ENCODE peak calls at places on chromosomes 6 and 20, in seven cellular contexts. H is SJSA1, J is foreskin fibroblast, E is testis, I is neural progenitor cell, A is Caco-2, D is bronchial epithelial cell. B is an unnamed sample.

GRCh38 chr20:2986466-2986865 is 57.0 kb upstream of the GNRH2 start:
- DNase-seq in H (no peak), J (peak; percentile 84), E (no peak), I (no peak), A (no peak), D (peak; percentile 86), B (no peak)

GRCh38 chr6:83615025-83615999 is 93.6 kb downstream of the SNAP91 start:
- DNase-seq in H (no peak), J (peak; percentile 52), E (no peak), I (peak; percentile 71), A (no peak), D (peak; percentile 51), B (peak; percentile 31)

GRCh38 chr6:66183982-66184555 is 477.0 kb upstream of the EYS start:
- DNase-seq in H (no peak), J (peak; percentile 23), E (no peak), I (no peak), A (no peak), D (no peak), B (no peak)

GRCh38 chr6:40738551-40738950 is 151.4 kb upstream of the LRFN2 start:
- DNase-seq in H (no peak), J (no peak), E (no peak), I (no peak), A (no peak), D (no peak), B (no peak)

GRCh38 chr6:4583026-4583425 is 193.2 kb upstream of the CDYL start:
- DNase-seq in H (no peak), J (peak; percentile 7), E (no peak), I (no peak), A (no peak), D (peak; percentile 36), B (no peak)

GRCh38 chr20:24732076-24732475 is 217.0 kb upstream of the CST7 start:
- DNase-seq in H (no peak), J (no peak), E (no peak), I (no peak), A (no peak), D (no peak), B (no peak)

GRCh38 chr6:168988801-168989200 is 264.8 kb downstream of the THBS2 start:
- DNase-seq in H (no peak), J (peak; percentile 75), E (no peak), I (no peak), A (no peak), D (no peak), B (no peak)

GRCh38 chr6:132648356-132648755 is 10.6 kb downstream of the TAAR1 start:
- DNase-seq in H (no peak), J (peak; percentile 62), E (no peak), I (no peak), A (no peak), D (peak; percentile 87), B (no peak)

GRCh38 chr6:41494212-41495115 is 51.7 kb upstream of the FOXP4 start:
- DNase-seq in H (no peak), J (no peak), E (no peak), I (peak; percentile 88), A (no peak), D (no peak), B (no peak)

GRCh38 chr6:139881728-139882211 is 507.3 kb upstream of the CITED2 start:
- DNase-seq in H (no peak), J (peak; percentile 52), E (peak; percentile 32), I (peak; percentile 42), A (no peak), D (peak; percentile 45), B (peak; percentile 34)

GRCh38 chr6:154167163-154167562 is 128.1 kb downstream of the OPRM1 start:
- DNase-seq in H (no peak), J (no peak), E (no peak), I (no peak), A (no peak), D (no peak), B (no peak)

GRCh38 chr6:156719395-156719719 is 57.8 kb upstream of the ARID1B start:
- DNase-seq in H (no peak), J (no peak), E (no peak), I (no peak), A (no peak), D (no peak), B (no peak)

GRCh38 chr20:39861381-39861780 is 827.7 kb downstream of the MAFB start:
- DNase-seq in H (no peak), J (no peak), E (no peak), I (no peak), A (no peak), D (peak; percentile 82), B (no peak)

GRCh38 chr20:32743237-32744112 is at the start of gene COMMD7:
- DNase-seq in H (no peak), J (peak; percentile 76), E (peak; percentile 72), I (peak; percentile 75), A (peak; percentile 89), D (peak; percentile 36), B (peak; percentile 65)

GRCh38 chr6:41066867-41067304 is 5.3 kb downstream of the OARD1 start:
- DNase-seq in H (peak; percentile 68), J (peak; percentile 91), E (peak; percentile 86), I (peak; percentile 75), A (peak; percentile 72), D (peak; percentile 68), B (peak; percentile 89)

GRCh38 chr20:4329232-4329631 is 313.9 kb upstream of the RNF24 start:
- DNase-seq in H (no peak), J (no peak), E (no peak), I (no peak), A (no peak), D (no peak), B (no peak)

GRCh38 chr6:166660157-166660686 is 33.2 kb upstream of the RPS6KA2 start:
- DNase-seq in H (no peak), J (no peak), E (no peak), I (no peak), A (no peak), D (no peak), B (no peak)

GRCh38 chr6:139308936-139309603 is 17.3 kb upstream of the TXLNB start:
- DNase-seq in H (no peak), J (peak; percentile 89), E (no peak), I (no peak), A (peak; percentile 68), D (peak; percentile 58), B (no peak)

GRCh38 chr6:141152951-141153350 is 979.8 kb upstream of the GJE1 start:
- DNase-seq in H (no peak), J (peak; percentile 56), E (no peak), I (no peak), A (no peak), D (no peak), B (no peak)

GRCh38 chr20:41081276-41081814 is 52.7 kb downstream of the TOP1 start:
- DNase-seq in H (no peak), J (no peak), E (no peak), I (no peak), A (no peak), D (no peak), B (no peak)

GRCh38 chr6:145139451-145139850 is 595.9 kb downstream of the EPM2A start:
- DNase-seq in H (no peak), J (peak; percentile 90), E (no peak), I (peak; percentile 38), A (no peak), D (no peak), B (no peak)

DNA sequence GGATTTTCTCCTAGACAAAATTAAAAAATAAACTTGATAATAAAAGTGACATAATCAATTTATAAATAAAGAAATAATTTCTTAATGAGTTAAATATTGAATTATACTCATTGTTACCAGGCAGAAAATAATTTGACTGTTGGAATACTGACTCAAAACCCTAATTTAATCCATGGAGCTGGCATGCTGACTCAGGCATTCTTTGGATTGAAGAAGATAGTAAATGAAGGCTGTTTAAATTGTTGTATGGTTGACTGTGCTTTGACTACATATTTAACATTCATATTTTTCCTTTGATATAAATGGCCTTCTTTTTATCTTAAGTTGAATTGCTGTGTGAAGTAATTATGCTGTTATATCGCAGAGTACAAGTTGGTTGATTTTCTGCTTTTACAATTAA is 11.7 kb downstream of the MANEA start:
- DNase-seq in H (no peak), J (no peak), E (no peak), I (no peak), A (no peak), D (no peak), B (no peak)
- H3K4me3 ChIP-seq in H (no peak overlapping the region), J (no peak overlapping the region), E (no peak overlapping the region), I (no peak overlapping the region), A (no peak overlapping the region), D (no peak overlapping the region), B (no peak overlapping the region)

DNA sequence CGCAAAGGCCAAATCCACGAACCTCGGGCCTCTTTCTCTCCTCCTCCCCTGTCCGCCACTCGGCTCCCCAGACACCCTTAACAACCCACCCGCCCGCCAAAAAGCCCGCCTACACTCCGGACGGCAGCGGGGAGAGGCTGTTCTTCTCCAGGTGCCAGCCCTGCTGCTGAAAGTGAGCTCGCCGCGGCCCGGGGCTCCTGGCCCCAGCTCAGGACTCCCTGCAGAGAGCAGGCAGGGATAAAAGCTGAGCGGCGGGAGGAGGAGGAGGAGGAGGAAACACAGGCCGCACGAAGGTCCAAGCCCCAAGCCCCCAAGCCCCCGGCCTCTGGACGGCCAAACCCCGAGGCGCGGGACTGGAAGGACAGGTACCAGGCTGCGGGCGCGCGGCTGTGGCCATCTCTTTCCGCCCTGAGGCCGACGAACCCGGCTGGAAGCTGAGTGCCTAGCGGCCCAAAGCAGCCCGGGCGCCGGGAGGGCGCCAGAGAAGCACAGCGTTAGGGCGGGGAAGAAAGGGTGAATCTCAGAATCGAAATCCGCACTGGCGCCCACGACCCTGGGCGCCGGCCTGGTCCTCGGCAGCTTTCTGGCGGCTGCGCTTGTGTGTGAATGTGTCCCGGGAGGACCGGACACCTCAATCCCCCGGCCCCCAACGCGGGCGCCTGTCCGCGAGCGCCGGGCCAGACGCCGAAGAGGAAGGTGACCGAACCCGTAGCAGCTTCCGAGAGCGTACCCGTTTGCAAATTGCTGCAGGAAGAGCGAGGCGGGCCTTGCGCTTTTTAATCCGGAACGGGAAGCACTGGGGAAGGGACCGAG is 3.2 kb downstream of the NRN1 start:
- DNase-seq in H (no peak), J (peak; percentile 30), E (no peak), I (peak; percentile 85), A (no peak), D (no peak), B (no peak)
- H3K4me3 ChIP-seq in H (no peak overlapping the region), J (peak overlapping the region; percentile 7), E (peak overlapping the region; percentile 38), I (peak overlapping the region; percentile 55), A (no peak overlapping the region), D (no peak overlapping the region), B (no peak overlapping the region)

DNA sequence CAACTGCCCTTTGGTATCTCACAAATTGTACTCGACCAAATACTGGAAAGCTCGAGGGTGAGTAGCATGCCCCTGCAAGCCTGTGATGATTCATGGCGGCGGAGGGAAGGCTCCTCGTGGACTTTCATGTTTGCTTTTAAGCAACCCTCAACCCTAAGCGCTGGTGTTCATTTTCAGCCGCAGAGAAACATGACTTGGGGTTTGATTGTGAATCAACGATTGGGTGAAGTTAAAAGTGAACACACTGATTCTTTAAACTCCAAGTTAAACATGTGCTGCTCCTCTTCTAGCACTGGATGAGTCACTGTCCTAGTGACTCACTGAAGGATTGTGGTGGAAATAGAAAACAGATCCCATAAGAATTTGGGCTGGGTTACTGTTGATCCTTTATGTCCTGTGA is 8.3 kb downstream of the CD109 start:
- DNase-seq in H (peak; percentile 88), J (peak; percentile 97), E (no peak), I (no peak), A (peak; percentile 56), D (peak; percentile 100), B (no peak)
- H3K4me3 ChIP-seq in H (no peak overlapping the region), J (no peak overlapping the region), E (no peak overlapping the region), I (no peak overlapping the region), A (no peak overlapping the region), D (no peak overlapping the region), B (no peak overlapping the region)

DNA sequence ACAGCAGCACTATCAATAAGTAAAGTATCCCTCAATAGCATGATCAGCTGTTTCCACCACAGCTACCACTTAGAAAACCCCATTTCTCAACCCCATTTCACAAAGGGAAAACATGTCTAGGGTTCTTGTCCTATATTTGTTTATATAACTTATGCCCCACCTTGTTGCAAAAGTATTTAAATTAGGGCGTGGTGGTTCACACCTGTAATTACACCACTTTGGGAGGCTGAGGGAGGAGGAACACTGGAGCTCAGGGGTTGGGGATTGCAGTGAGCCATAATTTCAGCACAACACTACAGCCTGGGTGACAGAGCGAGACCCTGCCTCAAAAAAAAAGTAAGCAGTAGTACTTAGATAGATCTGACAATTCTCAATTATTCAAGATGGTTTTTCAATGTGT is 3.7 kb downstream of the MRPL14 start:
- DNase-seq in H (no peak), J (no peak), E (no peak), I (no peak), A (no peak), D (no peak), B (no peak)
- H3K4me3 ChIP-seq in H (no peak overlapping the region), J (no peak overlapping the region), E (no peak overlapping the region), I (no peak overlapping the region), A (no peak overlapping the region), D (no peak overlapping the region), B (no peak overlapping the region)

B was measured in K562.